ENCODE peak calls at places on chromosomes 16 and 17, in eight cellular contexts. G, P, A, F, H, E, Y and J are unnamed samples.

GRCh38 chr17:48644910-48645557 is 18.9 kb upstream of the HOXB9 start:
- DNase-seq in G (no peak), P (no peak), A (no peak), F (no peak), H (no peak), E (no peak), Y (no peak), J (no peak)

GRCh38 chr17:42548070-42548837 is 4.5 kb upstream of the HSD17B1 start:
- DNase-seq in G (no peak), P (no peak), A (peak), F (no peak), H (peak), E (peak), Y (peak), J (peak)

GRCh38 chr16:28597692-28598261 is 927 bp upstream of the SULT1A2 start:
- DNase-seq in G (no peak), P (no peak), A (peak), F (no peak), H (no peak), E (no peak), Y (no peak), J (no peak)

GRCh38 chr16:61829631-61830030 is 206.6 kb downstream of the CDH8 start:
- DNase-seq in G (no peak), P (no peak), A (no peak), F (no peak), H (no peak), E (no peak), Y (no peak), J (no peak)

GRCh38 chr16:2325181-2325580 is 15.3 kb downstream of the ABCA3 start:
- DNase-seq in G (no peak), P (no peak), A (no peak), F (no peak), H (no peak), E (no peak), Y (no peak), J (no peak)

GRCh38 chr17:29253037-29253436 is 6.4 kb downstream of the CRYBA1 start:
- DNase-seq in G (no peak), P (no peak), A (no peak), F (no peak), H (no peak), E (no peak), Y (no peak), J (no peak)

GRCh38 chr16:2711370-2712062 is 8.5 kb downstream of the PRSS27 start:
- DNase-seq in G (no peak), P (no peak), A (no peak), F (no peak), H (no peak), E (no peak), Y (no peak), J (no peak)

GRCh38 chr16:4261557-4262172 is 11.2 kb downstream of the TFAP4 start:
- DNase-seq in G (no peak), P (no peak), A (peak), F (no peak), H (peak), E (no peak), Y (peak), J (peak)

GRCh38 chr17:50196826-50197225 is 4.6 kb downstream of the COL1A1 start:
- DNase-seq in G (no peak), P (no peak), A (no peak), F (no peak), H (no peak), E (no peak), Y (no peak), J (no peak)

GRCh38 chr17:40528692-40529417 is 27.4 kb upstream of the TNS4 start:
- DNase-seq in G (no peak), P (no peak), A (no peak), F (no peak), H (no peak), E (no peak), Y (no peak), J (no peak)

GRCh38 chr17:63039342-63039741 is 73.3 kb downstream of the TANC2 start:
- DNase-seq in G (no peak), P (no peak), A (no peak), F (no peak), H (no peak), E (no peak), Y (no peak), J (no peak)

GRCh38 chr17:45018514-45019176 is 32.8 kb downstream of the DCAKD start:
- DNase-seq in G (no peak), P (no peak), A (no peak), F (no peak), H (no peak), E (no peak), Y (no peak), J (no peak)

GRCh38 chr16:70715113-70715711 is 29.4 kb upstream of the MTSS2 start:
- DNase-seq in G (peak), P (peak), A (no peak), F (peak), H (no peak), E (peak), Y (no peak), J (no peak)

GRCh38 chr17:34252138-34252889 is 2.8 kb upstream of the CCL2 start:
- DNase-seq in G (peak), P (peak), A (peak), F (peak), H (no peak), E (peak), Y (no peak), J (peak)

GRCh38 chr16:53048139-53048915 is 4.4 kb downstream of the CHD9NB start:
- DNase-seq in G (no peak), P (no peak), A (no peak), F (no peak), H (no peak), E (no peak), Y (no peak), J (no peak)

GRCh38 chr17:8859029-8859803 is 8.3 kb downstream of the PIK3R6 start:
- DNase-seq in G (no peak), P (no peak), A (no peak), F (no peak), H (no peak), E (no peak), Y (no peak), J (no peak)

GRCh38 chr16:81319221-81319912 is 4.6 kb downstream of the GAN start:
- DNase-seq in G (no peak), P (no peak), A (no peak), F (peak), H (no peak), E (no peak), Y (no peak), J (no peak)

GRCh38 chr16:81618661-81619060 is 160.4 kb upstream of the PLCG2 start:
- DNase-seq in G (no peak), P (no peak), A (no peak), F (no peak), H (no peak), E (peak), Y (no peak), J (no peak)

GRCh38 chr16:88969361-88969831 is 7.6 kb downstream of the CBFA2T3 start:
- DNase-seq in G (no peak), P (no peak), A (peak), F (no peak), H (no peak), E (no peak), Y (no peak), J (no peak)

GRCh38 chr16:46702030-46702429 is 12.6 kb downstream of the ORC6 start:
- DNase-seq in G (no peak), P (no peak), A (no peak), F (no peak), H (no peak), E (no peak), Y (no peak), J (no peak)

GRCh38 chr17:76558210-76559095 is 18.6 kb downstream of the PRCD start:
- DNase-seq in G (no peak), P (no peak), A (peak), F (no peak), H (no peak), E (no peak), Y (no peak), J (no peak)

GRCh38 chr16:84330685-84331050 is 36.0 kb downstream of the WFDC1 start:
- DNase-seq in G (no peak), P (no peak), A (no peak), F (no peak), H (no peak), E (no peak), Y (no peak), J (no peak)

GRCh38 chr17:59367657-59368045 is 36.2 kb downstream of the YPEL2 start:
- DNase-seq in G (no peak), P (no peak), A (no peak), F (no peak), H (no peak), E (no peak), Y (no peak), J (no peak)

GRCh38 chr17:7001562-7001961 is 5.7 kb downstream of the ALOX12 start:
- DNase-seq in G (no peak), P (no peak), A (no peak), F (no peak), H (no peak), E (no peak), Y (no peak), J (peak)

GRCh38 chr17:37490638-37491614 is 1.2 kb downstream of the DUSP14 start:
- DNase-seq in G (no peak), P (peak), A (peak), F (no peak), H (no peak), E (no peak), Y (no peak), J (peak)

GRCh38 chr17:229130-229944 is 47.9 kb upstream of the DOC2B start:
- DNase-seq in G (no peak), P (no peak), A (no peak), F (no peak), H (no peak), E (no peak), Y (no peak), J (no peak)

GRCh38 chr16:13866073-13866472 is 53.9 kb upstream of the ERCC4 start:
- DNase-seq in G (no peak), P (peak), A (peak), F (peak), H (peak), E (peak), Y (no peak), J (peak)

GRCh38 chr17:11921296-11921695 is 76.0 kb downstream of the ZNF18 start:
- DNase-seq in G (no peak), P (no peak), A (no peak), F (no peak), H (no peak), E (no peak), Y (no peak), J (no peak)

GRCh38 chr16:716250-716607 is 1.3 kb downstream of the METRN start:
- DNase-seq in G (no peak), P (no peak), A (no peak), F (no peak), H (peak), E (peak), Y (no peak), J (peak)

GRCh38 chr16:714079-714478 is 839 bp upstream of the METRN start:
- DNase-seq in G (no peak), P (no peak), A (no peak), F (no peak), H (no peak), E (no peak), Y (no peak), J (no peak)

GRCh38 chr16:714558-715447 is at the start of gene METRN:
- DNase-seq in G (peak), P (peak), A (peak), F (no peak), H (peak), E (peak), Y (peak), J (peak)

GRCh38 chr16:716768-717325 is 1.9 kb downstream of the METRN start:
- DNase-seq in G (no peak), P (no peak), A (no peak), F (no peak), H (no peak), E (no peak), Y (no peak), J (no peak)

GRCh38 chr16:715448-716249 is 731 bp downstream of the METRN start:
- DNase-seq in G (no peak), P (no peak), A (peak), F (no peak), H (no peak), E (no peak), Y (no peak), J (peak)
- TF ChIP-seq CTCF in G (no peak), P (no peak), A (peak), F (no peak), H (peak), E (no peak), Y (peak), J (no peak)

GRCh38 chr16:19384656-19385055 is 33.0 kb upstream of the TMC5 start:
- DNase-seq in G (no peak), P (no peak), A (peak), F (no peak), H (no peak), E (peak), Y (no peak), J (peak)

GRCh38 chr16:19393226-19394074 is 24.2 kb upstream of the TMC5 start:
- DNase-seq in G (no peak), P (no peak), A (no peak), F (no peak), H (no peak), E (peak), Y (no peak), J (peak)

GRCh38 chr16:19392352-19392751 is 25.3 kb upstream of the TMC5 start:
- DNase-seq in G (no peak), P (no peak), A (no peak), F (no peak), H (no peak), E (no peak), Y (no peak), J (no peak)

GRCh38 chr16:19386555-19386954 is 31.1 kb upstream of the TMC5 start:
- DNase-seq in G (no peak), P (no peak), A (no peak), F (no peak), H (no peak), E (no peak), Y (no peak), J (no peak)

DNA sequence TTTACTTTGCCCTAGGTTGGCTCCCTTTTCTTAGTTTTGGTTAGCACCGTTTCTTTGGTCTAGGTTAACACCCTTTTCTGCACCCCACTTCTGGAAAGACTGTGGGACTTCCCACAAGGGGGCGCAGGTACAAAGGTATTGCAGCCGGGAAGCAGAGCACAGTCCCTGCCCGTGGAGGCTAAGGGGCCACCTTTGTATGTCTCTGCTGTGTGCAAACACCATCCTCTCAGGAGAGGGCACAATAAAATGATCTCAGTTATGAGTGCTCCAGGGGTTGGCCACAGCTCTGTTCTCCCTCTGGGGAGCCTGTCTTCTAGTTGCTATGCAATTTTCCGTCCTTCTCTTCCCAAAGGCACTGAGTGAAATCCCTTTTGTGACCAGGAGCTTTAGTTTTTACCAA is 28.4 kb upstream of the TMC5 start:
- DNase-seq in G (no peak), P (no peak), A (peak), F (no peak), H (peak), E (peak), Y (no peak), J (peak)
- TF ChIP-seq CTCF in G (peak), P (peak), A (peak), F (peak), H (peak), E (peak), Y (peak), J (peak)

GRCh38 chr17:66923881-66924280 is 40.6 kb upstream of the CACNG4 start:
- DNase-seq in G (no peak), P (no peak), A (no peak), F (no peak), H (no peak), E (no peak), Y (no peak), J (no peak)
- TF ChIP-seq CTCF in G (no peak), P (no peak), A (no peak), F (no peak), H (no peak), E (no peak), Y (no peak), J (no peak)

DNA sequence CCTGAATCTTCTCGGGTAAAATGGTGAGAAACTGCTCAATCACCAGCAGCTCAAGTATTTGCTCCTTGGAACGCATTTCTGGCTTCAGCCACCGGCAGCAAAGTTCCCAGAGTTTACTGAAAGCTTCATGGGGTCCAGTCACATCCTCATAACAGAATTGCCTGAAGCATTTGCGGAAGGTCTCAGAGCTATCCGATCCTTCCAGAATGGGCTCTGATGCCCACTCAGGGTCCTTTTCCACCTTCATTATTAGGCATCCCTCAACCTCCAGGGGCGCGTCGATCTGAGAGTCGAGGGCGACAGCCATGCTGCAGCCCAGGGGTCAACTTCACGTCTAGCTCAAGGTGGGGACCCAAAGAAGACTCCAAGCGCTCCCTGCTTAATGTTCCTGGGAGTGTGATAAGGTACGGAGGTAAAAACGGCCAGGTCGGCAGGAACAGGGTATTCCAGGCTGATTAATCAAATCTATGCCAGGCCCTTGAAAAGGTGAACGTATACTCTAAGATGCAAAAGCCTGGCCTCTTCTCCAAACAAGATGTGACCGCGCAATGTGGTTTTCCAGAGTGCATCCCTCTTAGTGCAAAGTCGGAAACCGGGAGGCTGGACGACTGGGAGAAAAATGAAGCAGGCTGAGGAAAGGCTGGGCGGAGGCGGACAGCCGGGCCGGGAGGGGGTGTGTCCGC is 683 bp downstream of the ZKSCAN2 start:
- DNase-seq in G (no peak), P (peak), A (peak), F (no peak), H (peak), E (no peak), Y (no peak), J (peak)
- TF ChIP-seq CTCF in G (no peak), P (no peak), A (peak), F (peak), H (peak), E (no peak), Y (peak), J (no peak)

GRCh38 chr17:17445925-17446665 is 30.7 kb upstream of the MED9 start:
- DNase-seq in G (no peak), P (peak), A (no peak), F (peak), H (no peak), E (peak), Y (no peak), J (peak)
- TF ChIP-seq CTCF in G (no peak), P (no peak), A (no peak), F (peak), H (no peak), E (no peak), Y (no peak), J (no peak)

GRCh38 chr16:50719401-50720337 is 22.2 kb upstream of the CYLD start:
- DNase-seq in G (no peak), P (no peak), A (no peak), F (no peak), H (no peak), E (peak), Y (no peak), J (peak)
- TF ChIP-seq CTCF in G (no peak), P (no peak), A (peak), F (no peak), H (no peak), E (no peak), Y (peak), J (no peak)

DNA sequence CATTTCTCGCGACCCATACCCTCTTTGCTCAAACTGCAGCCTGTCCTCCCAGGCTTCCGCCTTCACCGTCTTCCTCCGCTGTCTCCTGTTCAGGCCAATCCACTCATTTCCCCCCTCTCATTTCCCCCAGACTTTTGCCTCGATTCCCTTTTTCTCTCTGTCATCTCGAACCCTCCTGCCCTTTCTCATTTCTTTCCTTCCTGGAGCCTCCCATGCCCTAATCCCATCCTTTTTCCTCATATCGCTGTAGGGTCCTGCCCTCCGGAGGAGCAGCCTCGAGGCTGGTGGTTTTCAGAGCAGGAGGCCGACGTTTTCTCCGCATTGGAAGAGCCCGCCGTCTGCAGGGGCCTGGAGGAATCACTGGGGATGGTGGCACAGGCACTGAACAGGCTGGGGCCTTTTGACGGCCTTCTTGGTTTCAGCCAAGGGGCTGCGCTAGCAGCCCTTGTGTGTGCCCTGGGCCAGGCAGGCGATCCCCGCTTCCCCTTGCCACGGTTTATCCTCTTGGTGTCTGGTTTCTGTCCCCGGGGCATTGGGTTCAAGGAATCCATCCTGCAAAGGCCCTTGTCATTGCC is 620 bp downstream of the OVCA2 start:
- DNase-seq in G (no peak), P (no peak), A (no peak), F (no peak), H (no peak), E (no peak), Y (no peak), J (no peak)
- TF ChIP-seq CTCF in G (no peak), P (no peak), A (no peak), F (peak), H (peak), E (no peak), Y (peak), J (no peak)